ENCODE peak calls at places on chromosomes 4 and X, in ten cellular contexts. I is A549, L is left lung, J is NB4, D is esophagus squamous epithelium, O is astrocyte of the spinal cord, M is foreskin fibroblast, R is IMR-90, W is lower lobe of right lung, E is right atrium auricular region. T is an unnamed sample.

GRCh38 chrX:118847676-118848075 is 24.1 kb downstream of the ZCCHC12 start:
- DNase-seq in I (peak), L (no peak), J (peak), D (no peak), O (peak), M (peak), R (peak), W (no peak), E (no peak), T (peak)

GRCh38 chrX:67614006-67614405 is 70.2 kb downstream of the AR start:
- DNase-seq in I (no peak), L (no peak), J (no peak), D (no peak), O (peak), M (no peak), R (no peak), W (no peak), E (no peak), T (no peak)

GRCh38 chrX:108167211-108167872 is 75.8 kb downstream of the ATG4A start:
- DNase-seq in I (peak), L (no peak), J (no peak), D (no peak), O (peak), M (no peak), R (peak), W (no peak), E (no peak), T (no peak)

GRCh38 chr4:106369456-106370060 is 980 bp upstream of the GIMD1 start:
- DNase-seq in I (peak), L (no peak), J (peak), D (no peak), O (peak), M (peak), R (peak), W (no peak), E (no peak), T (peak)

GRCh38 chr4:43776371-43776770 is 672.2 kb downstream of the KCTD8 start:
- DNase-seq in I (no peak), L (no peak), J (peak), D (no peak), O (peak), M (no peak), R (peak), W (no peak), E (no peak), T (no peak)

GRCh38 chr4:5051210-5051691 is at the start of gene STK32B:
- DNase-seq in I (peak), L (peak), J (peak), D (no peak), O (peak), M (peak), R (peak), W (peak), E (peak), T (no peak)

GRCh38 chr4:80814266-80814665 is 216.2 kb upstream of the BMP3 start:
- DNase-seq in I (no peak), L (no peak), J (no peak), D (no peak), O (no peak), M (no peak), R (no peak), W (no peak), E (no peak), T (no peak)

GRCh38 chrX:102846544-102847236 is 90.4 kb upstream of the RAB40AL start:
- DNase-seq in I (no peak), L (no peak), J (no peak), D (no peak), O (peak), M (peak), R (peak), W (no peak), E (no peak), T (no peak)

GRCh38 chrX:53255738-53256191 is 25.6 kb downstream of the IQSEC2 start:
- DNase-seq in I (no peak), L (no peak), J (no peak), D (no peak), O (no peak), M (no peak), R (no peak), W (no peak), E (no peak), T (no peak)

GRCh38 chrX:80266979-80267378 is 153.3 kb upstream of the TENT5D start:
- DNase-seq in I (no peak), L (no peak), J (no peak), D (no peak), O (no peak), M (no peak), R (no peak), W (no peak), E (no peak), T (no peak)

GRCh38 chrX:52416816-52417215 is 48.0 kb downstream of the XAGE2 start:
- DNase-seq in I (no peak), L (no peak), J (no peak), D (no peak), O (no peak), M (no peak), R (no peak), W (no peak), E (no peak), T (no peak)

GRCh38 chr4:1239141-1239948 is 9.6 kb downstream of the CTBP1 start:
- DNase-seq in I (no peak), L (peak), J (no peak), D (no peak), O (no peak), M (no peak), R (no peak), W (no peak), E (no peak), T (no peak)

GRCh38 chrX:49186125-49187027 is at the start of gene PRICKLE3:
- DNase-seq in I (peak), L (peak), J (peak), D (peak), O (peak), M (peak), R (peak), W (peak), E (peak), T (no peak)

GRCh38 chrX:123590842-123591491 is 141.9 kb downstream of the THOC2 start:
- DNase-seq in I (peak), L (no peak), J (no peak), D (no peak), O (peak), M (no peak), R (peak), W (no peak), E (no peak), T (peak)

GRCh38 chr4:177182156-177182555 is 127.5 kb upstream of the NEIL3 start:
- DNase-seq in I (no peak), L (no peak), J (no peak), D (no peak), O (no peak), M (peak), R (peak), W (no peak), E (no peak), T (no peak)

GRCh38 chr4:108466936-108467902 is 153.2 kb upstream of the RPL34 start:
- DNase-seq in I (no peak), L (no peak), J (no peak), D (no peak), O (peak), M (peak), R (peak), W (no peak), E (no peak), T (peak)

GRCh38 chr4:126697748-126698147 is 935.0 kb upstream of the INTU start:
- DNase-seq in I (no peak), L (no peak), J (no peak), D (no peak), O (peak), M (peak), R (peak), W (no peak), E (no peak), T (no peak)

GRCh38 chr4:54107951-54108740 is 8.2 kb downstream of the GSX2 start:
- DNase-seq in I (no peak), L (no peak), J (no peak), D (no peak), O (no peak), M (no peak), R (no peak), W (no peak), E (no peak), T (no peak)

GRCh38 chr4:54104907-54105306 is 4.9 kb downstream of the GSX2 start:
- DNase-seq in I (no peak), L (no peak), J (peak), D (no peak), O (no peak), M (no peak), R (no peak), W (no peak), E (no peak), T (no peak)

GRCh38 chr4:54110019-54110416 is 10.1 kb downstream of the GSX2 start:
- DNase-seq in I (no peak), L (no peak), J (no peak), D (no peak), O (no peak), M (no peak), R (no peak), W (no peak), E (no peak), T (no peak)

DNA sequence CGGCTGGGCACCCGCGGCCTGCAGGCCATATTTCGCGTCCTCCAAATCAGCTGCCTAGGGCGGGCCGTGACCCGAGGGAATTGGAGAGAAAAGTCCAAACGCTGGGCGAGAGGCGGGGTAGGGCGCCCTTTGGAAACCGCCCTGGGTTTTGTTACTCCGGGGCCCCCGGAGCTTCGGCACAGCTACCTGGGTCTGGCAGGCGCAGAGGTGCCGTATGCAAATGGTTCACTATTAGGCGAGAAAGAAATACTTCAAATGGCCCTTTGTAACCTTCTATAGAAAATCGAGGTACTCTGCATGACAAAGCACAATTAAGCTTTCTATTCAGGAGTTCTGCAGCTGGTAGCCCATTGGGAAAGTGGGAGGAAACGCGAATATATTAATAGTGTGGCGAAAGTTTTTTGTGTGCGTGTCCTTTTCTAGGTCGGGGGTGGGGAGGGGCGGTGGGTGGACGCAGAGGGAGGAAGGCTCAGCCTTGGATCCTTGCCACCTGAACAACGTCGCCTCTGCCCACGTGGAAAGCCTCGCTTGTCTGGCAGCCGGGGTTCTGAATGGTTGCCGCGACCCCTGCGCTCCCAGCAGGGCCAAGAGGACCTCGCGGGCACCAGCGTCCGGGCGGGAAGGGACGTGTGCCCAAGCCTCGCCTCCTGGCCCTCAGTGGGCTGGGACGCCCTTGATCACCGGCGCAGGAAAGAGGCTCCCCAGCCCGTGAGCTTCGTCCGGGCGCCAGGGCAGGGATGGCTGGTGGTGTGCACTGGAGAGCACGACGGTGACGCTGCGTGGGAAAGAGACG is 9.5 kb downstream of the GSX2 start:
- DNase-seq in I (no peak), L (no peak), J (no peak), D (no peak), O (no peak), M (no peak), R (no peak), W (no peak), E (no peak), T (no peak)
- H3K4me3 ChIP-seq in I (no peak), L (no peak), J (no peak), D (peak), O (no peak), M (no peak), R (no peak), W (peak), E (no peak), T (no peak)

GRCh38 chrX:86935988-86936387 is 581.6 kb upstream of the KLHL4 start:
- DNase-seq in I (no peak), L (no peak), J (no peak), D (no peak), O (no peak), M (no peak), R (no peak), W (no peak), E (no peak), T (no peak)

DNA sequence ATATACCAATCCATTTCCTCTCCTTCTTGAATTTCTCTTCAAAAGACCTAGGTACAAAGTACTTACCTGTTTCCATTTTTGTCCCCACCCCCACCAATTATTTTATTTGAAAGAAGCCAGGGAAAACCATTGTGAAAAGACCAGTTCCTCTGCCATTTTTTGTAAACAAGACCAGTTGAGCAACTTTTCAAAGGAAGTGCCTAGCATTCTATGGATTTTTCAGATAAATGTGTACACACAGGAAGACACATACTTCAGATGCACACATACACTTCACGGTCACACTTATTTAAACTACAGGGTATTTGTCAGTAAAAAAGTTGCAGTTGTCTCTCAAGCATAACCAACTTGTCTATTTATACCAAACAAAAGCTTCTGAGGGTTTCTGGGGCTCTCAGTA is 587.2 kb upstream of the KLHL4 start:
- DNase-seq in I (no peak), L (no peak), J (no peak), D (no peak), O (no peak), M (no peak), R (no peak), W (no peak), E (no peak), T (no peak)
- TF ChIP-seq CTCF in I (no peak), L (no peak), J (no peak), D (no peak), O (no peak), M (no peak), R (no peak), W (no peak), E (no peak), T (no peak)

GRCh38 chr4:161655148-161655547 is 508.7 kb downstream of the FSTL5 start:
- DNase-seq in I (no peak), L (no peak), J (no peak), D (no peak), O (no peak), M (no peak), R (no peak), W (no peak), E (no peak), T (no peak)
- H3K4me3 ChIP-seq in I (no peak), L (no peak), J (no peak), D (no peak), O (no peak), M (no peak), R (no peak), W (no peak), E (no peak), T (no peak)

DNA sequence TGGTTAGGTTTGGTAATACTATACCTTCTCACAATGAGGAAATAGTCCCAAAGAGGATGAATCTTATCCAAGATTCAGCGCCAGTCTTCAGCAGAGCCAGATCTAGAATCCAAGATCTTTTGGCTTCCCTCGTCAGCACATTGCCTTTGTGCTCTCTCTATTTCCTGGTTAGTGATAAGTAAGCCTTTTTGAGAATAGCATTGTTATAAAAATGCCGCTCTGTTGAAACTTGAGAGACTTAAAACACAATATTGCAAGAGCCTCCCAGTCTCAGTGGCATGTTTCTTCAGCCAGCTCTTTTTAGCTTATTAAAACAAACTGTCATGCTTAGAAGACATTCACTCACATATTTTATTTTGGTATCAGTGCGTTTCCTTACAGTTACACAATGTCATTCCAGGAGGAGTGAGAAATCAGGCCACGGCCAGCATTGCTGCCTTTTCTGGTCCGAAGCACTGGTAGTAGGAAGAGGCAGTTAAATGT is 141.4 kb downstream of the KLHL8 start:
- DNase-seq in I (no peak), L (no peak), J (no peak), D (no peak), O (peak), M (peak), R (peak), W (no peak), E (peak), T (no peak)
- TF ChIP-seq CTCF in I (no peak), L (no peak), J (no peak), D (no peak), O (no peak), M (no peak), R (no peak), W (no peak), E (no peak), T (no peak)

GRCh38 chr4:110533940-110534339 is 58.0 kb downstream of the ENPEP start:
- DNase-seq in I (peak), L (peak), J (no peak), D (no peak), O (peak), M (peak), R (peak), W (no peak), E (no peak), T (no peak)
- H3K4me3 ChIP-seq in I (no peak), L (no peak), J (no peak), D (no peak), O (no peak), M (no peak), R (no peak), W (no peak), E (no peak), T (no peak)

GRCh38 chr4:138789796-138790195 is 225.8 kb upstream of the NOCT start:
- DNase-seq in I (no peak), L (no peak), J (no peak), D (no peak), O (no peak), M (no peak), R (no peak), W (no peak), E (no peak), T (no peak)

GRCh38 chr4:138790993-138791392 is 224.6 kb upstream of the NOCT start:
- DNase-seq in I (no peak), L (no peak), J (no peak), D (no peak), O (no peak), M (no peak), R (no peak), W (no peak), E (no peak), T (no peak)

GRCh38 chr4:138788857-138789256 is 226.7 kb upstream of the NOCT start:
- DNase-seq in I (no peak), L (no peak), J (no peak), D (no peak), O (no peak), M (no peak), R (no peak), W (no peak), E (no peak), T (no peak)
- TF ChIP-seq CTCF in I (no peak), L (no peak), J (no peak), D (no peak), O (no peak), M (no peak), R (no peak), W (no peak), E (no peak), T (no peak)

DNA sequence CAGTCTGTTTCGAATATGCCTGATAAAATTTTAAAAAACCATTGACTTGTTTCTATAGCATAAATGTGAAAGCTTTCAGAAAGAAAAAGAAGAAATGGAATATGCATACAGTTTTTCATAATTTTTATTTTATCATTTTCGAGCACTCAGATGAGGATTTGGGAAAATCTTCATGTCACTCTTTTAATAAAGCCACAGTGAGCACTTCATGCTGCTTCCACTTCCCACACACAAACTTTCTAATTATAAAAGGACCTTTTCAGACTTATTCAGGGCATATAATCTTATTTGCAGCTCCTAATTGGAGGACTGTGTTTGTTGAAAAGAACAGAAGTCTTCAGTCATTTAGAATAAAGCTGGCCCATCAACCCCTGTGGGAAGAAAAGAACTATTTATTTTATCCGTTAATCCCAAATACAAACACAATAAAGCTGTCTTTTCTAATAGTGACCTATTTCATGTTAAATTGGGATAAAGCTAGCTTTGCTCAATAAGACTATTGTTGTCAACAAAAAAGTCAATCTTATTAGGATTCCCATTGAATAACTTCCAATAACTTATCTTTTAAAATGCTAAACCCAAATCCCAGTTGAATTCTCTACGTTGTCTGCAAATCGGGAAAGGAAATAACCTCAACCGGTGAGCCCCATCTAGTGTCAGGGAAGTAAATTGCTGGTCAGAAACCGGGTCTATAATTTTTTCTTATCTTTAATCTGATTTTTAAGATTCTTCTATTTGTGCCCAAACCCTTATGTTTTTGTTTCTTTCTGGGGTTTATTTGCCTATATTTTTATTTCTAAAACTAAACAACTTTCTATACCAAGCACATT is 211.5 kb downstream of the PDGFRA start:
- DNase-seq in I (peak), L (no peak), J (peak), D (no peak), O (peak), M (peak), R (peak), W (no peak), E (no peak), T (no peak)
- H3K4me3 ChIP-seq in I (no peak), L (peak), J (no peak), D (no peak), O (no peak), M (peak), R (no peak), W (peak), E (no peak), T (no peak)

DNA sequence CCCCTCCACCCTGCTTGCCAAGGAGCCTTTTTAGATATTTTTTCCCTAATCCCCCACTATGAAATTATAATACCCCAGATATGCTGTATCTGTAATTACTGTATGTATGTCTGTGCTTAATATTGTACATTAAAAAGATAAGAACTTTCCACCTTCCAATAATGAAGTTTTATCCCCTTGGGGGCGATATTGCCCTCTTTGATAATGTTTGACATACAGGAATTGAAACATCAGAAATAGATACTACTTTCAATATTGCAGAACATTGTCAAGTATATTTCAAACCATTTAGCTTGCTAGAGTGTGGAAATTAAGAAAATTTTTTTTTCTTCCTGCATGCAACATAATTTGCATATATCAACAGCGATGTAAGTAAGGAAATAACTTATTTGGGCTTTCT is 58.9 kb downstream of the NAF1 start:
- DNase-seq in I (peak), L (no peak), J (peak), D (no peak), O (peak), M (peak), R (peak), W (no peak), E (no peak), T (peak)
- TF ChIP-seq CTCF in I (peak), L (no peak), J (no peak), D (no peak), O (peak), M (peak), R (peak), W (peak), E (no peak), T (no peak)

T was measured in GM12864.